ENCODE peak calls at places on chromosome 12, in four cellular contexts. H, I, S and Y are unnamed samples.

GRCh38 chr12:12358528-12358927 is 1.6 kb downstream of the BORCS5 start:
- DNase-seq in H (no peak), I (no peak), S (no peak), Y (no peak)

GRCh38 chr12:120015313-120015712 is 26.3 kb downstream of the BICDL1 start:
- DNase-seq in H (no peak), I (no peak), S (no peak), Y (no peak)

GRCh38 chr12:130712346-130713065 is 3.6 kb downstream of the RIMBP2 start:
- DNase-seq in H (no peak), I (no peak), S (no peak), Y (no peak)

GRCh38 chr12:32115404-32116104 is 8.9 kb downstream of the BICD1 start:
- DNase-seq in H (peak), I (peak), S (peak), Y (peak)

GRCh38 chr12:77941396-77941795 is 110.7 kb downstream of the NAV3 start:
- DNase-seq in H (no peak), I (no peak), S (no peak), Y (peak)

GRCh38 chr12:89954259-89954658 is 245.6 kb upstream of the ATP2B1 start:
- DNase-seq in H (no peak), I (no peak), S (no peak), Y (no peak)

GRCh38 chr12:26817183-26817591 is 15.8 kb downstream of the ITPR2 start:
- DNase-seq in H (no peak), I (no peak), S (no peak), Y (no peak)

GRCh38 chr12:5739862-5740370 is 205.1 kb downstream of the ANO2 start:
- DNase-seq in H (no peak), I (peak), S (no peak), Y (no peak)

GRCh38 chr12:113946175-113946574 is 19.9 kb downstream of the RBM19 start:
- DNase-seq in H (no peak), I (no peak), S (no peak), Y (no peak)